ENCODE peak calls at places on chromosomes 6 and 20, in four cellular contexts. A is hippocampal formation; Z is CD8-positive, alpha-beta memory T cell; L is ELR. S is an unnamed sample.

GRCh38 chr6:21023210-21023609 is 489.0 kb downstream of the CDKAL1 start:
- DNase-seq in A (no peak), Z (no peak), L (no peak), S (no peak)

GRCh38 chr6:134584809-134585528 is 267.1 kb upstream of the SGK1 start:
- DNase-seq in A (no peak), Z (no peak), L (no peak), S (peak)

GRCh38 chr6:79157961-79158644 is 76.4 kb downstream of the HMGN3 start:
- DNase-seq in A (no peak), Z (no peak), L (no peak), S (no peak)

GRCh38 chr6:106870069-106870468 is 104.5 kb downstream of the CD24 start:
- DNase-seq in A (no peak), Z (no peak), L (peak), S (peak)

GRCh38 chr6:93417421-93417996 is 1.9 kb downstream of the EPHA7 start:
- DNase-seq in A (no peak), Z (no peak), L (no peak), S (no peak)

GRCh38 chr6:161917645-161918044 is 643.8 kb upstream of the AGPAT4 start:
- DNase-seq in A (no peak), Z (no peak), L (peak), S (no peak)

GRCh38 chr6:2744206-2744771 is 6.4 kb downstream of the MYLK4 start:
- DNase-seq in A (no peak), Z (no peak), L (peak), S (no peak)

GRCh38 chr6:33851959-33852358 is 48.2 kb upstream of the MLN start:
- DNase-seq in A (no peak), Z (no peak), L (peak), S (no peak)

GRCh38 chr6:101386982-101387381 is 6.5 kb upstream of the GRIK2 start:
- DNase-seq in A (no peak), Z (no peak), L (peak), S (no peak)

GRCh38 chr6:95242560-95242959 is 334.8 kb upstream of the MANEA start:
- DNase-seq in A (no peak), Z (no peak), L (no peak), S (no peak)

GRCh38 chr6:107493158-107494057 is 3.5 kb downstream of the SOBP start:
- DNase-seq in A (peak), Z (no peak), L (peak), S (peak)

GRCh38 chr20:53331151-53331973 is 262.3 kb downstream of the ZNF217 start:
- DNase-seq in A (no peak), Z (no peak), L (peak), S (peak)

GRCh38 chr6:7261030-7261841 is 51.8 kb downstream of the SSR1 start:
- DNase-seq in A (peak), Z (no peak), L (peak), S (peak)

GRCh38 chr6:49551126-49551865 is 828 bp downstream of the C6orf141 start:
- DNase-seq in A (no peak), Z (no peak), L (peak), S (no peak)

GRCh38 chr6:47044418-47044817 is 2.3 kb upstream of the ADGRF1 start:
- DNase-seq in A (no peak), Z (no peak), L (peak), S (peak)

GRCh38 chr6:44224154-44224977 is 971 bp downstream of the SLC29A1 start:
- DNase-seq in A (no peak), Z (no peak), L (peak), S (no peak)

GRCh38 chr6:148565321-148565926 is 181.4 kb upstream of the UST start:
- DNase-seq in A (no peak), Z (no peak), L (no peak), S (no peak)

GRCh38 chr20:25035924-25036323 is 22.0 kb downstream of the ACSS1 start:
- DNase-seq in A (no peak), Z (no peak), L (no peak), S (no peak)

GRCh38 chr20:50587291-50587961 is 77.2 kb downstream of the PTPN1 start:
- DNase-seq in A (no peak), Z (no peak), L (peak), S (no peak)

GRCh38 chr20:25178563-25179438 is 16.7 kb upstream of the ENTPD6 start:
- DNase-seq in A (peak), Z (no peak), L (peak), S (peak)

GRCh38 chr20:38730989-38731737 is 6.9 kb downstream of the SLC32A1 start:
- DNase-seq in A (no peak), Z (peak), L (peak), S (peak)

GRCh38 chr6:12485226-12485764 is 195.1 kb downstream of the EDN1 start:
- DNase-seq in A (no peak), Z (no peak), L (peak), S (peak)

GRCh38 chr6:28400122-28400451 is 540 bp upstream of the ZSCAN12 start:
- DNase-seq in A (no peak), Z (no peak), L (no peak), S (no peak)

GRCh38 chr20:64010711-64011237 is 25.2 kb upstream of the C20orf204 start:
- DNase-seq in A (no peak), Z (no peak), L (no peak), S (no peak)

GRCh38 chr6:14118444-14118843 is 872 bp downstream of the CD83 start:
- DNase-seq in A (no peak), Z (no peak), L (no peak), S (no peak)

GRCh38 chr6:35494161-35494563 is 2.7 kb downstream of the TEAD3 start:
- DNase-seq in A (no peak), Z (no peak), L (peak), S (no peak)

GRCh38 chr6:147642458-147642857 is 134.0 kb downstream of the SAMD5 start:
- DNase-seq in A (no peak), Z (no peak), L (peak), S (peak)

GRCh38 chr20:4090756-4091331 is 75.5 kb upstream of the RNF24 start:
- DNase-seq in A (no peak), Z (no peak), L (peak), S (peak)

GRCh38 chr20:13756551-13756950 is 28.2 kb downstream of the ESF1 start:
- DNase-seq in A (no peak), Z (no peak), L (no peak), S (no peak)

GRCh38 chr20:44615169-44615791 is 32.9 kb downstream of the PKIG start:
- DNase-seq in A (no peak), Z (no peak), L (no peak), S (no peak)

GRCh38 chr6:43310624-43311023 is 2.0 kb upstream of the CRIP3 start:
- DNase-seq in A (no peak), Z (no peak), L (no peak), S (no peak)

GRCh38 chr6:117404548-117404947 is 21.2 kb downstream of the ROS1 start:
- DNase-seq in A (no peak), Z (no peak), L (peak), S (peak)

GRCh38 chr6:134995536-134995935 is 45.6 kb upstream of the ALDH8A1 start:
- DNase-seq in A (no peak), Z (no peak), L (no peak), S (no peak)

S was measured in RPMI7951.